ENCODE peak calls at places on chromosomes 12 and 14, in seven cellular contexts. F is IMR-90, B is HCT116, G is H9, W is Karpas-422, L is H1, N is neural progenitor cell. S is an unnamed sample.
A peak's percentile ranks its signal among the peaks of the same experiment; 100 is the strongest.

GRCh38 chr14:68462683-68463082 is 330.2 kb downstream of the ZFP36L1 start:
- DNase-seq in F (no peak), B (no peak), G (no peak), W (no peak), L (no peak), N (no peak), S (peak; percentile 44)

GRCh38 chr12:8564656-8565055 is 24.0 kb upstream of the CLEC4E start:
- DNase-seq in F (no peak), B (no peak), G (peak; percentile 51), W (no peak), L (no peak), N (peak; percentile 45), S (no peak)

GRCh38 chr14:101508948-101509729 is 52.2 kb upstream of the DIO3 start:
- DNase-seq in F (no peak), B (no peak), G (no peak), W (no peak), L (no peak), N (no peak), S (no peak)

GRCh38 chr12:99528478-99528877 is 119.1 kb upstream of the GARIN6 start:
- DNase-seq in F (no peak), B (no peak), G (no peak), W (no peak), L (no peak), N (no peak), S (no peak)

GRCh38 chr12:106645074-106645421 is 62.2 kb downstream of the RFX4 start:
- DNase-seq in F (no peak), B (no peak), G (no peak), W (no peak), L (no peak), N (no peak), S (no peak)

GRCh38 chr14:91399868-91400640 is 17.6 kb downstream of the CCDC88C start:
- DNase-seq in F (no peak), B (no peak), G (peak; percentile 43), W (peak; percentile 70), L (no peak), N (no peak), S (no peak)

GRCh38 chr12:5076761-5077160 is 33.1 kb downstream of the KCNA5 start:
- DNase-seq in F (no peak), B (no peak), G (no peak), W (no peak), L (no peak), N (no peak), S (no peak)

GRCh38 chr14:103118663-103119404 is 4.4 kb upstream of the TNFAIP2 start:
- DNase-seq in F (no peak), B (no peak), G (no peak), W (no peak), L (no peak), N (no peak), S (no peak)

GRCh38 chr12:58710896-58711295 is 209.4 kb downstream of the LRIG3 start:
- DNase-seq in F (no peak), B (no peak), G (no peak), W (no peak), L (no peak), N (no peak), S (no peak)

GRCh38 chr12:2301531-2302461 is 249.0 kb downstream of the CACNA1C start:
- DNase-seq in F (peak; percentile 80), B (no peak), G (no peak), W (no peak), L (no peak), N (no peak), S (no peak)

GRCh38 chr12:116194935-116195431 is 82.5 kb downstream of the MED13L start:
- DNase-seq in F (no peak), B (no peak), G (no peak), W (no peak), L (no peak), N (no peak), S (no peak)

GRCh38 chr12:25102402-25102801 is 92.6 kb downstream of the DNAI7 start:
- DNase-seq in F (no peak), B (no peak), G (no peak), W (no peak), L (no peak), N (peak; percentile 36), S (no peak)

GRCh38 chr12:111558107-111558376 is 41.1 kb downstream of the ATXN2 start:
- DNase-seq in F (no peak), B (no peak), G (no peak), W (no peak), L (no peak), N (no peak), S (no peak)

GRCh38 chr14:70934084-70934483 is 26.8 kb downstream of the PCNX1 start:
- DNase-seq in F (peak; percentile 20), B (no peak), G (no peak), W (no peak), L (no peak), N (no peak), S (no peak)

GRCh38 chr14:74610866-74611671 is 968 bp downstream of the LTBP2 start:
- DNase-seq in F (peak; percentile 48), B (no peak), G (peak; percentile 59), W (no peak), L (no peak), N (peak; percentile 65), S (no peak)

GRCh38 chr14:39673141-39674133 is 241.2 kb upstream of the FBXO33 start:
- DNase-seq in F (no peak), B (no peak), G (no peak), W (no peak), L (peak; percentile 2), N (peak; percentile 28), S (no peak)

GRCh38 chr14:69592923-69593677 is 18.3 kb upstream of the SUSD6 start:
- DNase-seq in F (peak; percentile 69), B (no peak), G (no peak), W (no peak), L (no peak), N (peak; percentile 72), S (no peak)

GRCh38 chr12:29794869-29795268 is 11.1 kb upstream of the TMTC1 start:
- DNase-seq in F (no peak), B (no peak), G (no peak), W (no peak), L (no peak), N (no peak), S (no peak)

GRCh38 chr14:39217214-39217879 is 16.4 kb upstream of the MIA2 start:
- DNase-seq in F (no peak), B (peak; percentile 79), G (no peak), W (no peak), L (no peak), N (no peak), S (peak; percentile 21)

GRCh38 chr12:105850103-105850968 is 288.4 kb downstream of the NUAK1 start:
- DNase-seq in F (no peak), B (no peak), G (no peak), W (no peak), L (no peak), N (no peak), S (no peak)

GRCh38 chr12:57738661-57739237 is at the start of gene AGAP2:
- DNase-seq in F (no peak), B (no peak), G (peak; percentile 79), W (no peak), L (no peak), N (peak; percentile 80), S (no peak)

GRCh38 chr14:79971330-79971729 is 240.0 kb downstream of the DIO2 start:
- DNase-seq in F (peak; percentile 87), B (no peak), G (no peak), W (no peak), L (no peak), N (no peak), S (no peak)

GRCh38 chr14:49972840-49973239 is 80.0 kb downstream of the ARF6 start:
- DNase-seq in F (peak; percentile 92), B (peak; percentile 71), G (no peak), W (peak; percentile 82), L (no peak), N (no peak), S (no peak)

GRCh38 chr12:131901431-131902331 is 7.3 kb downstream of the ULK1 start:
- DNase-seq in F (no peak), B (no peak), G (no peak), W (no peak), L (no peak), N (no peak), S (no peak)

GRCh38 chr12:14322403-14322802 is 43.1 kb upstream of the ATF7IP start:
- DNase-seq in F (peak; percentile 70), B (no peak), G (no peak), W (no peak), L (no peak), N (no peak), S (no peak)

GRCh38 chr12:48968004-48968403 is 3.5 kb downstream of the WNT10B start:
- DNase-seq in F (no peak), B (no peak), G (peak; percentile 53), W (no peak), L (no peak), N (no peak), S (no peak)

GRCh38 chr14:86203843-86204242 is 673.9 kb downstream of the FLRT2 start:
- DNase-seq in F (no peak), B (no peak), G (no peak), W (no peak), L (no peak), N (no peak), S (no peak)

GRCh38 chr12:26010293-26010821 is 51.9 kb downstream of the RASSF8 start:
- DNase-seq in F (no peak), B (no peak), G (no peak), W (no peak), L (no peak), N (peak; percentile 43), S (no peak)

GRCh38 chr12:73352826-73353225 is 1080.7 kb downstream of the TRHDE start:
- DNase-seq in F (no peak), B (no peak), G (no peak), W (no peak), L (no peak), N (no peak), S (no peak)

GRCh38 chr12:114777052-114777451 is 93.1 kb upstream of the TBX3 start:
- DNase-seq in F (peak; percentile 75), B (no peak), G (no peak), W (no peak), L (no peak), N (no peak), S (no peak)
- H2AFZ ChIP-seq in F (no peak overlapping the region), B (no peak overlapping the region), G (no peak overlapping the region), W (no peak overlapping the region), L (no peak overlapping the region), N (no peak overlapping the region), S (no peak overlapping the region)

GRCh38 chr14:52703664-52704063 is 3.3 kb upstream of the PSMC6 start:
- DNase-seq in F (no peak), B (no peak), G (no peak), W (no peak), L (no peak), N (no peak), S (no peak)
- H2AFZ ChIP-seq in F (peak overlapping the region; percentile 65), B (peak overlapping the region; percentile 68), G (no peak overlapping the region), W (no peak overlapping the region), L (no peak overlapping the region), N (no peak overlapping the region), S (peak overlapping the region; percentile 61)

DNA sequence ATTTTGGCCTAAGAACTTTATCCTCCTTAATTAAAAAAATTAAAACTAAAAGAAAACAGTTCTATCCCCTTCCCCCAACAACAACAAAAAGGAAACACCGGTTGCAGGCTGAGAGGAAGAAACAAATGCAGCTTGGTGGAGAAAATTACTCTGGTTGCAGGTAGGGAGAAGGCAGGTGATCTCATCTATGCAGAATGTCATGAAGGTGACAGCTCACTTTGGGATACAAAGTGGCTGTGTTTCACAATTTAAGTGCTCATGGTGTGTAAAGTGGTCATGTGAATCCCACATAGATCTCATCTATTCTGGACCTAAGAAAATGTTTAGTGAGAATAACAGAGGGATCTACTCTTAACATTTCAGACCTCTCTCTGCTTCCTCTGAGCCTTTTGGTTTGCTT is 219.7 kb upstream of the PKP2 start:
- DNase-seq in F (no peak), B (no peak), G (no peak), W (no peak), L (no peak), N (no peak), S (no peak)
- H2AFZ ChIP-seq in F (no peak overlapping the region), B (no peak overlapping the region), G (no peak overlapping the region), W (no peak overlapping the region), L (peak overlapping the region; percentile 50), N (no peak overlapping the region), S (peak overlapping the region; percentile 21)

GRCh38 chr14:23259412-23259811 is 21.7 kb downstream of the RNF212B start:
- DNase-seq in F (no peak), B (no peak), G (no peak), W (no peak), L (no peak), N (no peak), S (no peak)
- H2AFZ ChIP-seq in F (no peak overlapping the region), B (no peak overlapping the region), G (no peak overlapping the region), W (no peak overlapping the region), L (no peak overlapping the region), N (no peak overlapping the region), S (no peak overlapping the region)

S was measured in keratinocyte.